ENCODE peak calls at places on chromosomes 3 and 15, in seven cellular contexts. M is effector memory CD8-positive, alpha-beta T cell; J is activated B cell treated with CpG ODN at 0.5 μM for 24 hours; E is HCT116; D is sciatic nerve; F is stimulated activated naive CD8-positive, alpha-beta T cell treated with anti-CD3 and anti-CD28 coated beads, Interleukin-15, Interleukin-2, amounts not matched to agents 100 U/mL and 50 U/mL, for 24 hours; K is left ventricle myocardium superior. V is an unnamed sample.

GRCh38 chr15:73965730-73966103 is 26.4 kb downstream of the STOML1 start:
- ATAC-seq in K (no peak), E (no peak), F (peak), M (peak), J (peak), D (no peak), V (peak)

GRCh38 chr15:47405768-47406167 is 311.5 kb upstream of the SEMA6D start:
- ATAC-seq in M (no peak), D (no peak), K (no peak), F (no peak), E (no peak), J (no peak), V (no peak)

GRCh38 chr15:43067717-43068461 is 37.9 kb downstream of the UBR1 start:
- ATAC-seq in M (no peak), F (peak), J (no peak), K (no peak), D (no peak), E (no peak), V (no peak)

GRCh38 chr3:122104515-122105194 is 49.5 kb downstream of the CD86 start:
- ATAC-seq in F (no peak), M (no peak), E (no peak), J (no peak), D (no peak), K (no peak), V (peak)

GRCh38 chr3:98817546-98817945 is 54.4 kb downstream of the ST3GAL6 start:
- ATAC-seq in M (peak), E (peak), J (peak), K (peak), F (peak), D (peak), V (peak)

GRCh38 chr3:191376742-191377141 is 46.4 kb upstream of the UTS2B start:
- ATAC-seq in F (no peak), J (no peak), E (no peak), D (peak), K (peak), M (no peak), V (no peak)

GRCh38 chr3:128310286-128311058 is 156.2 kb downstream of the DNAJB8 start:
- ATAC-seq in D (no peak), K (peak), F (no peak), E (no peak), J (no peak), M (no peak), V (no peak)

GRCh38 chr15:39124925-39125625 is 455.8 kb upstream of the THBS1 start:
- ATAC-seq in E (no peak), F (no peak), D (peak), M (no peak), K (peak), J (no peak), V (no peak)

GRCh38 chr3:134291300-134292254 is 40.9 kb upstream of the RYK start:
- ATAC-seq in E (peak), F (no peak), K (peak), D (peak), M (no peak), J (no peak), V (no peak)

GRCh38 chr3:114716916-114717315 is 423.1 kb downstream of the TIGIT start:
- ATAC-seq in F (no peak), E (no peak), K (no peak), M (no peak), D (no peak), J (no peak), V (no peak)

GRCh38 chr3:125191256-125191655 is 21.3 kb downstream of the SLC12A8 start:
- ATAC-seq in F (no peak), M (no peak), K (no peak), D (no peak), E (no peak), J (no peak), V (no peak)

GRCh38 chr15:77021088-77021481 is 26.2 kb downstream of the PSTPIP1 start:
- ATAC-seq in J (no peak), D (no peak), M (no peak), E (no peak), K (peak), F (no peak), V (no peak)

GRCh38 chr3:7377103-7377502 is 516.2 kb downstream of the GRM7 start:
- ATAC-seq in K (no peak), J (no peak), F (no peak), D (no peak), E (no peak), M (no peak), V (no peak)

GRCh38 chr3:113668015-113668414 is 28.4 kb downstream of the USF3 start:
- ATAC-seq in D (peak), F (no peak), E (no peak), K (no peak), J (peak), M (no peak), V (no peak)

GRCh38 chr15:38536201-38536676 is 28.4 kb downstream of the RASGRP1 start:
- ATAC-seq in K (peak), D (peak), M (no peak), E (no peak), F (no peak), J (no peak), V (no peak)

GRCh38 chr3:193086688-193087087 is 154.3 kb upstream of the PLAAT1 start:
- ATAC-seq in D (no peak), J (no peak), K (no peak), F (no peak), M (no peak), E (no peak), V (no peak)

GRCh38 chr3:126519506-126520455 is 2.2 kb upstream of the UROC1 start:
- ATAC-seq in E (no peak), F (no peak), J (no peak), K (no peak), D (no peak), M (no peak), V (no peak)

GRCh38 chr3:123152656-123153055 is 49.1 kb upstream of the SEC22A start:
- ATAC-seq in F (no peak), K (peak), E (no peak), D (peak), M (no peak), J (no peak), V (no peak)

GRCh38 chr3:168839692-168840091 is 744.0 kb upstream of the GOLIM4 start:
- ATAC-seq in F (no peak), D (no peak), K (no peak), M (no peak), E (no peak), J (no peak), V (no peak)

GRCh38 chr15:85754993-85755392 is 39.7 kb downstream of the KLHL25 start:
- ATAC-seq in M (no peak), F (no peak), K (peak), D (no peak), J (no peak), E (no peak), V (no peak)

GRCh38 chr15:78046796-78047341 is 30.6 kb downstream of the TBC1D2B start:
- ATAC-seq in F (peak), K (peak), E (no peak), J (no peak), M (peak), D (no peak), V (no peak)

GRCh38 chr3:100210777-100211145 is 50.0 kb upstream of the TBC1D23 start:
- ATAC-seq in E (no peak), F (no peak), K (peak), D (peak), J (no peak), M (peak), V (no peak)

GRCh38 chr3:143165211-143165610 is 45.6 kb downstream of the CHST2 start:
- ATAC-seq in J (no peak), M (no peak), F (no peak), K (no peak), D (no peak), E (no peak), V (no peak)

GRCh38 chr3:52231502-52232278 is 6.2 kb upstream of the TLR9 start:
- ATAC-seq in J (peak), M (peak), F (peak), E (peak), K (peak), D (peak), V (peak)

GRCh38 chr15:100958326-100959065 is 39.3 kb downstream of the LRRK1 start:
- ATAC-seq in M (no peak), F (no peak), E (no peak), J (no peak), D (no peak), K (no peak), V (no peak)

GRCh38 chr15:51080286-51080685 is 14.4 kb downstream of the TNFAIP8L3 start:
- ATAC-seq in J (no peak), D (no peak), K (no peak), E (no peak), F (no peak), M (no peak), V (no peak)

GRCh38 chr15:27694506-27695077 is 404.5 kb downstream of the OCA2 start:
- ATAC-seq in K (no peak), F (no peak), J (no peak), M (no peak), D (no peak), E (no peak), V (no peak)

GRCh38 chr3:13526626-13526949 is 22.3 kb upstream of the FBLN2 start:
- ATAC-seq in K (no peak), D (peak), J (no peak), M (no peak), F (no peak), E (no peak), V (peak)

GRCh38 chr3:177521305-177521704 is 324.0 kb upstream of the TBL1XR1 start:
- ATAC-seq in M (no peak), E (peak), J (no peak), F (no peak), K (no peak), D (no peak), V (no peak)